ENCODE peak calls at places on chromosomes 1 and 21, in five cellular contexts. V is adrenal gland, L is pancreas, O is osteoblast, R is cardiac muscle cell. P is an unnamed sample. For H3K9me3 and H3K4me1, the result is how much of the 10 kb centered on the place peaks cover.

GRCh38 chr1:78658901-78659300 is 9.3 kb downstream of the IFI44 start:
- DNase-seq in L (no peak), O (no peak), R (peak), V (no peak), P (no peak)

GRCh38 chr1:207050428-207050767 is 610 bp downstream of the YOD1 start:
- DNase-seq in L (no peak), R (no peak), V (no peak), O (no peak), P (peak)

GRCh38 chr21:28971171-28971570 is 21.5 kb downstream of the LTN1 start:
- DNase-seq in V (no peak), R (no peak), O (no peak), L (no peak), P (no peak)

GRCh38 chr1:6930901-6931300 is 145.6 kb downstream of the CAMTA1 start:
- DNase-seq in L (no peak), R (no peak), O (no peak), V (no peak), P (no peak)

GRCh38 chr1:153794671-153795324 is 19.6 kb downstream of the SLC27A3 start:
- DNase-seq in L (peak), O (no peak), R (no peak), V (no peak), P (no peak)

GRCh38 chr1:209567788-209568187 is 15.7 kb upstream of the CAMK1G start:
- DNase-seq in O (no peak), V (no peak), R (peak), L (no peak), P (no peak)

GRCh38 chr1:5509664-5510452 is 482.4 kb downstream of the NPHP4 start:
- DNase-seq in R (peak), V (peak), O (peak), L (peak), P (peak)

GRCh38 chr1:230191079-230191478 is 124.0 kb downstream of the GALNT2 start:
- DNase-seq in O (peak), V (peak), R (peak), L (no peak), P (no peak)

GRCh38 chr1:241627453-241628329 is 12.5 kb downstream of the CHML start:
- DNase-seq in O (no peak), L (no peak), R (peak), V (peak), P (no peak)

GRCh38 chr1:113759341-113760101 is at the start of gene PHTF1:
- DNase-seq in V (peak), O (peak), L (peak), R (peak), P (peak)

DNA sequence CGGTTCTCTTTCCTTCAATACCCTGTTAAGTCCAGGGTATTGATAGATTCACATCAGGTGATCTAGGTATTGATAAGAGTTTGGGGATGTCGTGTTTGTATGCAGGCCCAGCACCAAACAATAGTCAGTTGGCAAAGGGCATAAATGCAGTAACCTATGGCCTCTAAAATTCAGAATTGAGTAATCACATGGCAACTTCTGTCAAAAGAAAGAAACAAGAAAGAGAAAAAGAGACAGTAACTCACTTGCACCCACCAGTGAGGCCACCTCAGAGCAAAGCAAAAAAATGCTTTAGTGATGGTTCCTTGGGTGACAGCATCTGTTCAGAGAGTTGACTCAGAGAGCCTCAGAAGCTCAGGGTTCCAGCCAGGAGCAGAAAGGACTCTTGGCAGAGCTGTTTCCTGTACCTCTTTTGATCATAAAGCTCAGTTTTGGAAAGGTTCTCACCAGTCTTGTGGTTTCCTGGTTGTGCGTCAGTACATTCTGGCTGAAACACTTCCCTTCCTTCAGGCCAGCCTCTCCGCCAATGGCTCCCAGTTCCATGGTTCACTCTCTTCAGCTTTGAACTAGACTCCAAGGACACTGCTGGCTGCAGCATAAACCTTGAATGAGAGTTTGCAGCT is 70.1 kb upstream of the GORAB start:
- DNase-seq in O (peak), L (no peak), R (no peak), V (peak), P (no peak)
- H3K9me3 ChIP-seq in O (under half), L (under half), R (under half), V (under half), P (under half)

DNA sequence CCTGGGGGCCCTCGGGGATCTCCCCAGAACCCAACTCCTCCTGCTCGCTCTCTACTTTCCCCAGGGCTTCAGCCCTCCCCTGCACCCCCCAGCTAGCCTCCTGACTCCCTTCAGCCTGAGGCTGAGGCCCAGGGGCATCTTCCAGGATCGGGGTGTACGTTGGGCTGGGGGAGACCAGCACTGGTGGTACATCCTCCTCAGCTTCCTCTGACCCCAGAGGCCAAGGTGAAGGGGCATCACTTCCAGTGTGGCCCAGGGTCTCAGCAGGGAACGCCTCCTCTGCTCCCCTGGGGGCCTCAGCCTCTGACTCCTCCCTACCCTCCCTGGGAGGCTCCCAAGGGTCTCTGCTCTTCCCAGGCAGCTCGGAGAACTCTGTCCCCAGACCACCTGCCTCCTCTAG is 6.8 kb downstream of the NES start:
- DNase-seq in V (no peak), O (peak), L (peak), R (no peak), P (no peak)
- H3K4me1 ChIP-seq in V (under half), O (under half), L (under half), R (half or more), P (under half)

DNA sequence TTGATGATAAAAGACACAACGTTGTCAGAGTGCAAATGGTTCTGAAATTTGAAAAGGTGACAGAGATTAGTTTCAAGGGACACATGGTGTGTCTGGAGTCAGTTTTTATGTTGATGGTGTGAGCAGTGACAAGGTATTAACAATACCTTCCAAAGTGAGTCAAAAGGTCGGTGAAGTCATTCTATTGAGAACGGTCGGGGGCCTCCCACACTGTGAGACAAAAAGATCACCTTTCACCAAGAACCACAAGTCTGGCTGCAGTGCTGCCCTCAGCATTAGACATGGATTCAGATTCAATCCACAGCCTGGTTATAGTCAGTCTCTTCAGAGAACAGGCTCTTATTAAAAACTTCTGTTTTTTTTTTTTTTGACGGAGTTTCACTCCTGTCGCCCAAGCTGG is 26.5 kb downstream of the ZNF124 start:
- DNase-seq in V (no peak), O (no peak), R (no peak), L (no peak), P (no peak)
- H3K9me3 ChIP-seq in V (under half), O (under half), R (under half), L (under half), P (half or more)

GRCh38 chr1:64913361-64914015 is 52.9 kb downstream of the JAK1 start:
- DNase-seq in R (no peak), O (no peak), V (no peak), L (no peak), P (no peak)
- H3K4me1 ChIP-seq in R (under half), O (half or more), V (under half), L (half or more), P (half or more)

GRCh38 chr1:43881415-43881814 is 52.2 kb upstream of the ARTN start:
- DNase-seq in V (no peak), O (no peak), R (peak), L (no peak), P (no peak)

GRCh38 chr1:43878854-43879253 is 54.7 kb upstream of the ARTN start:
- DNase-seq in O (peak), V (no peak), L (no peak), R (no peak), P (no peak)

GRCh38 chr1:43879414-43879813 is 54.2 kb upstream of the ARTN start:
- DNase-seq in L (no peak), V (no peak), O (peak), R (no peak), P (no peak)

GRCh38 chr1:43880604-43881003 is 53.0 kb upstream of the ARTN start:
- DNase-seq in R (no peak), O (peak), L (no peak), V (no peak), P (no peak)

DNA sequence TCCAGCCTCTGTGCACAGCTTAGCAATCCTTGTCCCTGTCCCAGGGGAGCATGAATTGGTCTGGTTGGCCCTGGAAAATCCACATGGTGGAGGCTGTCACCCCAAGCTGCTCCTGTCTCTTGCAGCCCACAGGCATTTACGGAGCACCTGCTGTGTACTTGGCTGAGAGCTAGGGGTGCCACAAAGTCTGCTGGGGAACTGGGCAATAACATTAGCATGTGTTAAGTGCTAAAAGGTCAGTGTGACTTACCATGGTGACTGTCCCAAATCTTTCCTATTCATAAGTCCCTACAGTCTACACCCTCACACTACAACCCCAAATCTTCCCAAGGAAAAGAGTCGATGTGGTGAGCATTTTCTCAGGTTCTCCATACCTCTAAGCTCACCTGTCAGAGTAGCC is 53.6 kb upstream of the ARTN start:
- DNase-seq in L (no peak), R (no peak), V (no peak), O (no peak), P (no peak)
- H3K9me3 ChIP-seq in L (under half), R (under half), V (under half), O (under half), P (under half)

GRCh38 chr1:118300808-118301207 is 115.8 kb upstream of the SPAG17 start:
- DNase-seq in L (no peak), R (peak), O (no peak), V (no peak), P (no peak)
- H3K4me1 ChIP-seq in L (under half), R (under half), O (under half), V (under half), P (under half)

DNA sequence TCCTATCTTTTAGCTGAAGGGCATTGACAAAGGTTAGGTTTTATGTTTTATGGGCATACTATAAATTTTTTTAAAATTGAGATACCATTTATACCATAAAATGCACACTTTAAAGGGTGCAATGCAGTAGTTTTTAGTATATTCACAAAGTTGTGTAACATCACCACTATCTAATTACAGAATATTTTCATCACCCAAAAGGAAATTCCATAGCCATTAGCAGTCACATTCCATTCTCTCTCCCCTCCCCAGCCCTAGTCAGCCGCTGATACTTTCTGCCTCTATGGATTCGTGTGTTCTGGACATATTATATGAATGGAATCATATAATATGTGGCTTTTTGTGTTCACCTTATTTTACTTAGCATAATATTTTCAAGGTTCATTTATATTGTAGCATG is 135.8 kb upstream of the B3GALT2 start:
- DNase-seq in O (no peak), V (no peak), L (no peak), R (no peak), P (no peak)
- H3K9me3 ChIP-seq in O (under half), V (under half), L (under half), R (under half), P (under half)

DNA sequence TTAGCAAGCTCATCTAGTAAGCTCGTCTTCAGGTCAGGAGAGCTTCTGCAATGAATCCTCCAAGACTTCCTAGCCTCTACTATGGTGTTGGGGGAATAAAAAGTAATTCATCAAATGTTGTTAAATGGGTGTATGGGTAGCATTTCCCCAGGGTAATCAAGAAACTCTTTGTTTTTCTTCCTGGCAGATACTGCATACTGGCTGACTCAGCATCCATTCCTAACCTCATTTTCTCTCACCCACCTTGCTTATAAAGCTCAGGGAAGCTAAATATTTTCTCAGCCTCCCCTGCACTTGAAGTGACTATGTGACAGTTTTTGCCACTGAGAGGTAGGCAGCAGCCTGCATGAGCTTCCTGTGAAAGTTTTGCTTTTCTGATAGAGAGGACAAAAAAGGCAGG is 83.4 kb downstream of the MAB21L3 start:
- DNase-seq in R (no peak), O (no peak), V (no peak), L (no peak), P (no peak)
- H3K4me1 ChIP-seq in R (under half), O (under half), V (under half), L (under half), P (under half)